ENCODE peak calls at places on chromosomes 7 and 10, in eight cellular contexts. E is OCI-LY7, G is cardiac muscle cell, M is HCT116, X is spleen, F is PC-9, T is breast epithelium, A is kidney. R is an unnamed sample.

GRCh38 chr7:45057853-45058252 is 30.9 kb downstream of the NACAD start:
- DNase-seq in E (no peak), G (no peak), M (no peak), X (peak), F (peak), T (peak), A (no peak), R (no peak)

GRCh38 chr10:93568105-93568390 is 1.6 kb downstream of the FFAR4 start:
- DNase-seq in E (no peak), G (peak), M (no peak), X (no peak), F (no peak), T (no peak), A (no peak), R (no peak)

GRCh38 chr10:6014241-6014761 is 37.0 kb upstream of the IL15RA start:
- DNase-seq in E (peak), G (peak), M (peak), X (no peak), F (no peak), T (no peak), A (no peak), R (peak)

GRCh38 chr7:47786557-47787248 is 161.6 kb downstream of the PKD1L1 start:
- DNase-seq in E (no peak), G (peak), M (peak), X (no peak), F (peak), T (peak), A (peak), R (no peak)

GRCh38 chr10:77667426-77668324 is 30.1 kb upstream of the KCNMA1 start:
- DNase-seq in E (no peak), G (no peak), M (no peak), X (no peak), F (no peak), T (no peak), A (no peak), R (no peak)

GRCh38 chr10:103111031-103111917 is 81.8 kb downstream of the NT5C2 start:
- DNase-seq in E (no peak), G (peak), M (no peak), X (no peak), F (no peak), T (no peak), A (no peak), R (no peak)

GRCh38 chr10:50325449-50326188 is 74.3 kb upstream of the ASAH2 start:
- DNase-seq in E (no peak), G (peak), M (peak), X (no peak), F (peak), T (no peak), A (no peak), R (no peak)

GRCh38 chr7:133545613-133546012 is 292.7 kb downstream of the EXOC4 start:
- DNase-seq in E (no peak), G (peak), M (no peak), X (no peak), F (no peak), T (no peak), A (no peak), R (no peak)

GRCh38 chr7:10908600-10908999 is 65.1 kb upstream of the PHF14 start:
- DNase-seq in E (no peak), G (no peak), M (no peak), X (no peak), F (no peak), T (no peak), A (no peak), R (no peak)

GRCh38 chr10:46268076-46268881 is 18.5 kb upstream of the ANTXRL start:
- DNase-seq in E (peak), G (no peak), M (no peak), X (peak), F (no peak), T (no peak), A (no peak), R (no peak)

GRCh38 chr10:48655426-48656240 is 29.0 kb upstream of the WDFY4 start:
- DNase-seq in E (no peak), G (peak), M (no peak), X (peak), F (peak), T (peak), A (peak), R (peak)
- TF ChIP-seq CTCF in E (no peak), G (no peak), M (no peak), X (no peak), F (no peak), T (no peak), A (peak), R (no peak)

GRCh38 chr10:17001297-17001744 is 128.3 kb downstream of the CUBN start:
- DNase-seq in E (no peak), G (no peak), M (no peak), X (no peak), F (no peak), T (no peak), A (no peak), R (no peak)
- H3K4me3 ChIP-seq in E (no peak), G (no peak), M (no peak), X (no peak), F (no peak), T (no peak), A (no peak), R (no peak)

DNA sequence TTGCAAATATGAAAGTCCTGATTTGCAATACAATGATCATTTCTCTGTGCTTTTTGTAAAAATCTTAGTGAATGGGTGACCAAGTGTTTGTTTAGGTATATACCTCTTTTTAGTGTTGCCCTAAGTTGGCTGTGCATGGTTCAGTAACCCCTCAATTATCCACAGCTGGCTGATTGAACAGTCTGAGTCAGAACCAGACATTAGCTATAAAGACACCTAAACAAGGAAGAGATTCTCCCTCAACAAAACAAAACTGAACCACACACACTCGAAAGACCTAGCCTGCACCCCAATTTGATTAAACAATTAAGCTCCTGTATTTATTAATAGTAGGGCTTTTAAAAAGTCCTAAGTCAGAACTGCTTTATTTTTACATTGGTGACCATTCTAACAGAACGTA is 2.8 kb downstream of the RSBN1L start:
- DNase-seq in E (peak), G (no peak), M (no peak), X (no peak), F (peak), T (no peak), A (no peak), R (no peak)
- H3K27ac ChIP-seq in E (peak), G (no peak), M (no peak), X (peak), F (no peak), T (peak), A (peak), R (peak)

DNA sequence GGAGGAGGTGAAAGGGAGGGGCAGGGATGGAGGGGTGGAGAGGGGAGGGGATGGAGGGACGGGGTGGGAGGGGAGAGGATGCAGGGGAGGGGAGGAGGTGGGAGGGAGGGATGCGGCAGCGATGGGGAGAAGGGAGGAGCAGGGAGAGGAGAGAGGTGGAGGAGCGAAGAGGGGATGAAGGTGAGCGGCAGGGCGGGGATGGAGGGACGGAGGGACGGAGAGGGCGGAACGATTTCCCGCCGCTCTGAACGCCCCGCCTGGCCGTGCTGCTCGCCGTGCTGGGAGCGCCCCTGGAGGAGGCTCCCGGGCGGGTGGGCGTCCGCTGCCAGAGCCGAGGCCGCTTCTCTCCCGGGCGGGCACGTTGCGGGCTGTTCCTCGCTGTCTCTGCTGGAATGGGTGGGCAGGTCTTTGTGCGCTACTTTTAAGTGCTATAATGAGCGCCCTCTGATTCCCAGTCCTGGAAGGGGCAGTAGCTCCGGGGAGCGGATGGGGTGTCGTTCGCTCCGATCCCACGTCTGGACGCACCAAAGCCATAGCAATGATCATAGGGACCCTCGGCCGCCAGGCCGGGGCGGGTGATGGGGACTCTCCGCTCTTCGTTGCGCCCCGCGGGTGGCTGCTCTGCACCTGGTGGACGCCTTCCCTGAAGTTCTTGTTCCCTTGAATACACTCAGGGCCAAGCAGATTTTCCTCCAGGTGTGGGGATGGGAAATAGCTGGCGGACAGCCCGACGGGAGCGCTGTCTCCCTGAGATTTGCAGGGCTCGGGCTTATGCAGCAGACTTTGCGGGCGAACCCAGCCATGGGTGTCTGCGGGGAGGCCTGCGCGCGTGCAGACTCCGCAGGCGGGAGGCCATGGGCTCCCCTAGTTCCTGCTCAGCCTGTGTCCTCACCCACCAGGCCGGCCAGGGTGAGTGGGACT is 81.1 kb upstream of the CPXM2 start:
- DNase-seq in E (no peak), G (no peak), M (no peak), X (no peak), F (no peak), T (no peak), A (peak), R (no peak)
- TF ChIP-seq CTCF in E (no peak), G (no peak), M (no peak), X (no peak), F (no peak), T (no peak), A (no peak), R (no peak)

GRCh38 chr7:5596046-5596895 is 172.6 kb upstream of the TNRC18 start:
- DNase-seq in E (peak), G (peak), M (peak), X (peak), F (peak), T (no peak), A (peak), R (no peak)

GRCh38 chr7:5596896-5597246 is 173.2 kb upstream of the TNRC18 start:
- DNase-seq in E (no peak), G (no peak), M (no peak), X (no peak), F (no peak), T (no peak), A (no peak), R (no peak)

GRCh38 chr7:5594616-5595544 is 171.2 kb upstream of the TNRC18 start:
- DNase-seq in E (no peak), G (peak), M (no peak), X (no peak), F (no peak), T (no peak), A (no peak), R (no peak)

GRCh38 chr7:5597772-5598171 is 174.1 kb upstream of the TNRC18 start:
- DNase-seq in E (no peak), G (peak), M (no peak), X (no peak), F (no peak), T (no peak), A (no peak), R (no peak)

GRCh38 chr7:5595545-5596045 is 172.0 kb upstream of the TNRC18 start:
- DNase-seq in E (no peak), G (no peak), M (no peak), X (no peak), F (peak), T (no peak), A (no peak), R (peak)
- H3K4me3 ChIP-seq in E (no peak), G (peak), M (peak), X (peak), F (peak), T (peak), A (no peak), R (peak)

GRCh38 chr7:158864507-158864820 is 8.1 kb downstream of the DYNC2I1 start:
- DNase-seq in E (no peak), G (no peak), M (no peak), X (no peak), F (no peak), T (no peak), A (no peak), R (no peak)

GRCh38 chr7:158863611-158864506 is 7.5 kb downstream of the DYNC2I1 start:
- DNase-seq in E (no peak), G (peak), M (peak), X (peak), F (peak), T (peak), A (peak), R (peak)

GRCh38 chr7:158861004-158861787 is 4.8 kb downstream of the DYNC2I1 start:
- DNase-seq in E (no peak), G (no peak), M (no peak), X (no peak), F (no peak), T (no peak), A (no peak), R (no peak)

GRCh38 chr7:158860394-158860793 is 4.0 kb downstream of the DYNC2I1 start:
- DNase-seq in E (no peak), G (no peak), M (no peak), X (no peak), F (no peak), T (no peak), A (no peak), R (no peak)

GRCh38 chr7:158861936-158862704 is 5.8 kb downstream of the DYNC2I1 start:
- DNase-seq in E (no peak), G (no peak), M (no peak), X (no peak), F (no peak), T (no peak), A (no peak), R (no peak)
- H3K27ac ChIP-seq in E (no peak), G (peak), M (no peak), X (peak), F (no peak), T (peak), A (no peak), R (no peak)

DNA sequence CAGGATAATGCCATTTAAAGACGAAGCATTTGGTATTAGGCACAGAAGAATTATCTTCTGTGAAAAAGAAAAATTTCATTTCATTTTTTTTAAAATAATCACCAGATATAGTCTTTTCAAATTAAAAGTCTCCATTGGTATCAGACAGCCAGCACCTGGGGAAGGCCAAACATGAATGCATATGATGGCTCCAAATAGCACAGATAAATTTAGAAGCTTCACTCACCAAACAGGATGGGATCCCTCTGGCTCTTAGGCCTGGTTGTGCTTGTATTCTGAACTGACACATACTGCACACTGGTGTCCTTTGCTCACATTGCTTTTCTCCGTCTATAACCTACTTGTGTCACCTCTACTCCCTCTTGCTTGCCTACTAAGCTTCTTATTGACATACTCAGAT is 169.5 kb upstream of the CHRM2 start:
- DNase-seq in E (no peak), G (no peak), M (no peak), X (no peak), F (no peak), T (no peak), A (no peak), R (no peak)
- TF ChIP-seq CTCF in E (no peak), G (no peak), M (no peak), X (no peak), F (no peak), T (no peak), A (no peak), R (no peak)

DNA sequence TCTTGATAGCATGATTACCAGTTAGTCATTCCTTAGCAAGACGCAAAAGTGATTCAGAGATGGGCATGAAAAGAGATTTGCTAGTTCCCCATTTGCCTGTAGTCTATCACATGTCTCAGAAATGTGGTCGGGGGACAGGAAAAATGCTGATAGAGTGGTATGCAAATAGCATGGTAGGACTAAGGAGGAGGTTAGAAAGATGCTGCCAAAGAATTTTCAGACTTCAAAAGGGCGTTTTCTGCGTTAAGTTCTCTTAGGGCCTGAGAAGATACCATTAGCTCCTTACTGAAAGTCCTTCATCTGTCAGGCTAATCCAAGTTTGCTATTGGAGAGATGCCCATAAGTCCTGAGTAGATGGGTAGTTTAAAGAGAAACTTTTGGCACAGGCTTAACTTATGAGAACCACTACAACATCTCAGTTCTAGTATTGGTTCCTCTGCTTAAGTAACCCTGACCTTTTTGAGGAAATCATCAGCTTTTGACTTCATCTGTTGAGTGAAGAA is 2.7 kb downstream of the CALD1 start:
- DNase-seq in E (no peak), G (peak), M (no peak), X (no peak), F (no peak), T (no peak), A (no peak), R (no peak)
- H3K4me3 ChIP-seq in E (no peak), G (no peak), M (no peak), X (peak), F (no peak), T (peak), A (peak), R (no peak)

DNA sequence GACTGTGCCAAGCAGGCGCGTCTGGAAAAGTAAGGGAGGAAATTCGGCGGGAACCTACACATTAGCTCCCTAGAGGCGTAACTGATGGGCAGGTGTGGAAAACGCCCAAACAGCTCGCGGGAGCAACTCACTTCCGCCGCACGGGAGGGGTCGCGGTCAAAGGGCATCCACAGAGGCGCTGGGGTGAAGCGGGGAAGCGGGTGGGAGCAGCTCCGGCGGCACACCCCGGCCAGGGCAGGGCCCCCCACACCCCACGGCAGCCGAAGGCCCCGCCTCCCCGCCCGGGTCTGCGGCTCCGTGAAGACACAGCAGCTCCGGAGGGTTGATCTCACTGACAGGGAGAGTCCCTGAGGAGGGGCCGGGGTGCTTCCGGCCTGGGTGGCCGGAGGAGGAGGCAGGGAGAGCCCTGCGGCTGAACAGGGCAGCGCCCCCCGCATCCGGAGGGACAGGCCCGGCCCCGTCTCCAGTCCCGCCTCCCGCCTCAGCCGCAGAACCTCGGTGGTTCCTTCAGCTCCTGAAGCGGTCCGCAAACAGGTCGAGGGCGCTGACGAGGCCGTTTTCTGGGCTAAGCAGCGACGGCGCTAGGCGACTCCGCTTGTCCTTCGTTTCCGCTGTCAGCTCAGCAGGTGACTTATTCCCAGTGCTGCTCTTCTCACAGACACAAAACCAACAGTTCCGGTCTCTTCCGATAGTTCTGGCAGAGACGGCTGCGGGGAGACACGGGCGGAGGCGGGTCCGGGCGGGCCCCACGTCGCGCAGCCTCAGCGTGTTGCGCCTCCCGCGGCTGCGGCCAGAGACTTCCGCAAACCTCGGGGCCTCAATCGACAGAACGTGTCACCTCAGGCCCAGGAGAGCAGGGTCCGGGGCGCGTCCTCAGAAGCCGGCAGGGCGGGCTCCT is 276.1 kb downstream of the DNAJB6 start:
- DNase-seq in E (no peak), G (peak), M (no peak), X (peak), F (no peak), T (peak), A (peak), R (no peak)
- H3K27ac ChIP-seq in E (no peak), G (no peak), M (no peak), X (peak), F (no peak), T (no peak), A (no peak), R (no peak)

GRCh38 chr7:40447345-40447744 is 312.5 kb downstream of the SUGCT start:
- DNase-seq in E (peak), G (no peak), M (no peak), X (no peak), F (no peak), T (no peak), A (no peak), R (no peak)
- TF ChIP-seq CTCF in E (peak), G (no peak), M (no peak), X (no peak), F (peak), T (no peak), A (no peak), R (no peak)

R was measured in dorsolateral prefrontal cortex.